ENCODE peak calls at places on chromosomes 3 and 15, in seven cellular contexts. Z, J, S, F, V, C and U are unnamed samples. For H3K4me1 and H3K9me3, the result is how much of the 10 kb centered on the place peaks cover.

GRCh38 chr3:67828486-67829010 is 174.1 kb upstream of the SUCLG2 start:
- DNase-seq in S (no peak), F (no peak), V (no peak), Z (no peak), J (no peak), C (no peak), U (no peak)

GRCh38 chr3:46038916-46039315 is 11.6 kb upstream of the XCR1 start:
- DNase-seq in S (no peak), Z (no peak), V (no peak), C (no peak), J (no peak), F (no peak), U (no peak)

GRCh38 chr3:38662544-38662943 is 13.1 kb upstream of the SCN5A start:
- DNase-seq in F (no peak), J (no peak), C (no peak), V (peak), Z (no peak), S (no peak), U (no peak)

GRCh38 chr15:55250392-55250791 is 39.2 kb downstream of the RAB27A start:
- DNase-seq in C (no peak), F (no peak), S (no peak), J (no peak), Z (no peak), V (peak), U (no peak)

GRCh38 chr15:32802296-32802936 is 84.6 kb downstream of the GREM1 start:
- DNase-seq in V (peak), C (no peak), S (no peak), Z (no peak), J (no peak), F (no peak), U (peak)

GRCh38 chr3:14793858-14794234 is 24.9 kb upstream of the FGD5 start:
- DNase-seq in J (no peak), V (no peak), F (no peak), S (no peak), C (no peak), Z (no peak), U (no peak)

GRCh38 chr3:18335202-18335601 is 89.9 kb downstream of the SATB1 start:
- DNase-seq in F (no peak), C (no peak), Z (no peak), J (no peak), V (no peak), S (no peak), U (no peak)

GRCh38 chr3:168162172-168162571 is 66.4 kb upstream of the GOLIM4 start:
- DNase-seq in C (no peak), Z (no peak), V (peak), F (no peak), J (no peak), S (no peak), U (no peak)

GRCh38 chr3:45646051-45646585 is 43.1 kb upstream of the SACM1L start:
- DNase-seq in S (no peak), J (no peak), Z (no peak), F (no peak), V (no peak), C (no peak), U (no peak)

GRCh38 chr3:129058441-129059194 is 2.0 kb upstream of the GP9 start:
- DNase-seq in S (peak), V (no peak), F (no peak), J (no peak), C (no peak), Z (no peak), U (no peak)

GRCh38 chr15:91965501-91966180 is 112.1 kb downstream of the SLCO3A1 start:
- DNase-seq in J (no peak), S (no peak), C (no peak), Z (no peak), V (peak), F (no peak), U (no peak)

GRCh38 chr15:31147943-31148621 is 46.6 kb upstream of the TRPM1 start:
- DNase-seq in Z (no peak), J (no peak), V (no peak), C (no peak), F (no peak), S (no peak), U (no peak)

GRCh38 chr3:176953106-176954080 is 243.9 kb downstream of the TBL1XR1 start:
- DNase-seq in F (no peak), S (no peak), J (no peak), C (no peak), Z (no peak), V (peak), U (peak)

GRCh38 chr15:70466305-70466704 is 297.1 kb downstream of the UACA start:
- DNase-seq in C (no peak), J (no peak), F (no peak), S (no peak), V (no peak), Z (no peak), U (no peak)

GRCh38 chr15:67832031-67832551 is 6.8 kb downstream of the SKOR1 start:
- DNase-seq in S (no peak), J (no peak), C (no peak), F (peak), Z (no peak), V (peak), U (no peak)

GRCh38 chr3:142735462-142735861 is 11.6 kb downstream of the TRPC1 start:
- DNase-seq in F (peak), Z (no peak), J (no peak), V (no peak), C (no peak), S (no peak), U (no peak)

GRCh38 chr3:164488893-164489292 is 589.4 kb downstream of the SI start:
- DNase-seq in Z (no peak), F (no peak), S (no peak), C (no peak), J (no peak), V (no peak), U (no peak)

GRCh38 chr3:7371693-7372572 is 511.0 kb downstream of the GRM7 start:
- DNase-seq in J (no peak), Z (no peak), F (no peak), V (no peak), C (no peak), S (no peak), U (no peak)

GRCh38 chr3:30289324-30289723 is 317.1 kb upstream of the TGFBR2 start:
- DNase-seq in S (no peak), C (no peak), Z (no peak), J (no peak), V (no peak), F (no peak), U (no peak)

GRCh38 chr3:126683506-126683905 is 20.5 kb upstream of the CHCHD6 start:
- DNase-seq in S (no peak), C (no peak), V (no peak), Z (no peak), F (peak), J (no peak), U (no peak)

GRCh38 chr3:106029941-106030619 is 161.3 kb upstream of the CBLB start:
- DNase-seq in J (no peak), V (peak), Z (no peak), S (no peak), F (no peak), C (no peak), U (no peak)

GRCh38 chr3:127999509-128000106 is 52.6 kb upstream of the SEC61A1 start:
- DNase-seq in S (no peak), C (no peak), V (no peak), Z (no peak), F (no peak), J (no peak), U (no peak)

GRCh38 chr3:66480666-66481065 is 20.2 kb downstream of the LRIG1 start:
- DNase-seq in C (no peak), V (peak), F (no peak), S (peak), Z (no peak), J (no peak), U (no peak)

GRCh38 chr15:38559131-38559530 is 5.5 kb downstream of the RASGRP1 start:
- DNase-seq in F (peak), C (no peak), J (no peak), V (no peak), S (no peak), Z (no peak), U (no peak)

GRCh38 chr3:46708401-46709146 is 7.4 kb downstream of the TMIE start:
- DNase-seq in V (no peak), Z (no peak), C (no peak), F (no peak), S (no peak), J (no peak), U (no peak)

GRCh38 chr3:146590521-146590920 is 14.6 kb downstream of the PLSCR5 start:
- DNase-seq in Z (no peak), C (no peak), S (no peak), V (peak), J (no peak), F (no peak), U (no peak)

GRCh38 chr3:150149651-150150051 is 179.0 kb upstream of the PFN2 start:
- DNase-seq in S (no peak), F (no peak), J (no peak), V (peak), C (no peak), Z (no peak), U (no peak)

GRCh38 chr3:122961146-122961545 is 66.4 kb downstream of the SEMA5B start:
- DNase-seq in S (no peak), J (no peak), C (no peak), V (peak), F (no peak), Z (no peak), U (no peak)

GRCh38 chr3:134201201-134202130 is 49.2 kb downstream of the RYK start:
- DNase-seq in Z (no peak), V (peak), S (no peak), F (no peak), C (no peak), J (no peak), U (no peak)

GRCh38 chr15:79728867-79729266 is 167.9 kb downstream of the MTHFS start:
- DNase-seq in F (no peak), V (no peak), Z (no peak), C (no peak), J (no peak), S (no peak), U (no peak)

DNA sequence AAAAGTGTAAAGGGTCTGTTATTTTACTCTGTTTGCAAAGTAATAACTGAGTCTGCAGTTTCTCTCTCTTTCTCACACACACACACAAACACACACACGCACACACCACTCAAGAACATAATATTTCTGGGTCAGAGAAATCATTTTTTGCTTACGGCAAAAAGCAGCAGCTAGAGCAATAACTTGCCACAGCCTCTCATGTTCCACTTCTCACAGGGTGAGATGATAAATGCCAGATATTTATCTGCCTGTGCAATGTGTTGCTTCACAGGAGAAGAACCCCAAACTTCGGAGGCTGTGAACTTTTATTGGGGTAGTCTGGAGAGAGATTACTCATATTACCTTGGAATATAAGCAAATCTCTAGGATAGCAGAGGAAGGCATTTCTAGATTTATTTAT is 369.0 kb downstream of the NSUN3 start:
- DNase-seq in J (no peak), C (no peak), Z (no peak), F (no peak), S (no peak), V (no peak), U (no peak)
- H3K4me3 ChIP-seq in J (no peak), C (no peak), Z (no peak), F (no peak), S (no peak), V (no peak), U (no peak)

DNA sequence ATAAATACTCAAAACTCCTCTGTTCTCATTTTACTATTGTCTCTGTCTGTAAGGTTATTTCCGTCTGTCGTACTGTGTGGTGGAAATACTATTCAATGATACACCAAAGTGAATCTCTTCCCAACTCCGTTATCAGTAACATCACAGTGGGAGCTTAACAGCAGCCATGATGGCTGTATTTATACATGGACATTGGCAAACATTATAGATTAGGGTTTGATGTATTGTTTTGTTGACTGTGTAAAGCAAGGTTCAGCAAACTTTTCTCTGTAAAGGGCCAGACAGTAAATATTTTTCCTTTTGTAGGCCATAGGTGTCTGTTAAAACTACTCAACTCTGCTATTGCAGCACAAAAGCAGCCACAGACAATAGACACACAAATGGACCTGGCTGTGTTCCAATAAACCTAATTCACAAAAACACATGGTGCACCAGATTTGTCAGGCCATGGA is 23.2 kb downstream of the LIPC start:
- DNase-seq in V (no peak), C (no peak), J (no peak), Z (no peak), S (no peak), F (no peak), U (no peak)
- H3K4me1 ChIP-seq in V (under half), C (under half), J (under half), Z (under half), S (under half), F (under half), U (under half)

DNA sequence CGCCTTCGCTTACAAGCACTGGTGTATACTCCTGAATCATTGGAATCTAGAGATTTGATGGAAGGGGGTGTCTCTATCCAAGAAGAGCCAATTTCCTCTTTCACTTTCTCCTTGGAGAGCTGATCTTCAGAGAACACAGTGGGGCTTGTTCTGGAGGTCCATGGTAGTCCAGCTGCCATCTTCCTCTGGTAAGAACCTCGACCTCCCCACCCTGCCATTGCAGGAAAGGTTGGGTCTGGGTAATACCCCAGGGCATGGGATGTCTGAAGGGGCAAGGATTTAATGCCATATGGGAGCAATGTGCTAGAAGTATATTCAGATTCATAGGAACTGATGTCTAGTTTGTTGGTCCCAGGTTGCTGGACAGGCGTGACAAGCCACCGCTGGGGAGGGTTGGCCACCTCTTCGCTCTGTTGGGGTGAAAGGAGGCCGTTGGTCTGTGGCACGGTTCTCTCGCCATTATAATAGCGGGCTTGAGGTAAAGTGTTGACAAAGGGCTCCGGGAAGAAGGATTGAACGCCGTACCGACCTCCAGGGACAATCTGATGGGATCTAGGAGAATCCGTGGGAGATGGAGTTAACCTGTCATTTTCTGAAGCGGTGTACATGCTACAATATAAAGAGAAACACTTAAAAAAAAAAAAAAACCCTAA is 4.8 kb downstream of the EOMES start:
- DNase-seq in J (no peak), Z (no peak), S (no peak), C (no peak), F (no peak), V (no peak), U (no peak)
- H3K9me3 ChIP-seq in J (under half), Z (under half), S (under half), C (under half), F (under half), V (under half), U (under half)

DNA sequence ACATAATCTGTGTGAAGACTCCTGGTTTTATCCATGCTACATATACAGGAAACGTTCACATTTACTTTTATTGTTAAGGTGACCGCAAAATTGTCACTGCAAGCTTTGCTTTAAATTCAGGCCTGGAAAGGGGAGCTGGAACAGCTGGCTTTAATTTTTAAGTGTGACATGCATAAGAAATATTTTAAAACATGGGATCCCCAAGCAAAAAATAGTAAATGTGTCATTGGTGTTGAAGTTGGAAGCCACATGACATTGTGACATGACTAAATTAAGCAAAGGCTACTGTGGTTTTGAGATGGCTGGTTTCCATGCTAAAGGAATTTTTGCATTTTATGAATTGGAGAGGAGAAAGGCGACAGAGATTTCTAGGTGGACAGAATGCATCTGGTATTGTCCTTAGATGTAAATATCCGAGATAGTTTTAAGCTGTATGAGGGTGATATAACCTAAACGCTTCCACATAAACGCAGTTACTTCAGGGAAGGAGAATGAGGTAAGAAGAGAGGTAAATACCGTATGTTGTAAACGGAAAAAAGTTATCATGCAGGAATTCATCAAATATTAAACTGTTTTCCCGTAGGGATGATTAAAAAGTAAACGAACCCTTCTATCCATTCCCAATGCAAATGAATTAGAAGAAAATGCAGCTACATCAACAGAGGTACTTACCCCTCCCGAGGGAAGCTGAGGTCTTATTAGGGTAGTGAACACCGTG is 927 bp upstream of the FYTTD1 start:
- DNase-seq in V (peak), S (no peak), J (no peak), F (no peak), C (no peak), Z (no peak), U (no peak)
- H3K4me3 ChIP-seq in V (peak), S (peak), J (peak), F (peak), C (peak), Z (peak), U (peak)

DNA sequence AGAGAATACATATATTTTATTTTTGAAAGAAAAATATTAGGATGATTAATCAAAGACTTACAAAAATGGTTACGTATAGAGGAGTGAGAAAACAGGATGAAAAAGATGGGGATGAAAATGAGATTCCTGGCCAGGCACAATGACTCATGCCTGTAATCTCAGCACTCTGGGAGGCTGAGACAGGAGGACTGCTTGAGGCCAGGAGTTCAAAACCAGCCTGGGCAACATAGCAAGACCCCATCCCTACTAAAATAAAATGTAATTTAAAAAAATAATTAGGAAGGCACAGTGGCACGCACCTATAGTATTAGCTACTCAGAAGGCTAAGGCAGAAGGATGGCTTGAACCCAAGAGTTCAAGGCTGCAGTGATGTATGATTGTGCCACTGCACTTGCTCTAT is 11.9 kb downstream of the MYO9A start:
- DNase-seq in C (no peak), F (no peak), Z (no peak), V (no peak), S (no peak), J (no peak), U (no peak)
- H3K4me1 ChIP-seq in C (under half), F (under half), Z (under half), V (under half), S (under half), J (under half), U (under half)

GRCh38 chr15:25093455-25094029 is 138.8 kb downstream of the SNRPN start:
- DNase-seq in S (no peak), F (no peak), J (no peak), Z (no peak), V (no peak), C (no peak), U (peak)

GRCh38 chr15:25094519-25094918 is 139.7 kb downstream of the SNRPN start:
- DNase-seq in V (no peak), S (no peak), J (no peak), C (no peak), Z (no peak), F (no peak), U (peak)

GRCh38 chr15:25094066-25094465 is 139.3 kb downstream of the SNRPN start:
- DNase-seq in F (no peak), J (no peak), Z (no peak), C (no peak), S (no peak), V (no peak), U (no peak)

GRCh38 chr15:25092661-25093060 is 137.9 kb downstream of the SNRPN start:
- DNase-seq in C (no peak), S (no peak), V (peak), F (no peak), J (no peak), Z (no peak), U (no peak)

DNA sequence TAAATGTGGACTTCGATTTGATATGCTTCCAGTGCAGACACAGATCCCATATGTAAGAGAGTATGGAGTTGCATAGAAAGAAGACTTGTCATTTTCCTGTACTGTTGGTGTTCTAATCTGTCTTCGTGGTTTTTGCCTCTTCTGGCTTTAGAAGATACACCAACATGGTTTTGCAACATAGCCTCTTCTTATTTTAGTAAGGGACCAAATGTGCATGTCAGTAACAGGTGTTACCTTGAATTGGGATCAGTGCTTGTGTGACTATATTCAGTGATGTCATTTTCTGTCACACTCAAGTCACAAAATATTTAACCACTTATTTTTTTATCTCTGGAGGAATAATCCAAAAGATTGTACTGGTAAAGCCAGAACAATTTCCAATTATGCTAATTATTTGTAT is 140.4 kb downstream of the SNRPN start:
- DNase-seq in V (no peak), S (no peak), F (no peak), Z (no peak), C (no peak), J (no peak), U (no peak)
- H3K9me3 ChIP-seq in V (under half), S (under half), F (under half), Z (half or more), C (under half), J (under half), U (under half)